ENCODE peak calls at places on chromosomes 5 and 9, in five cellular contexts. Q is adrenal gland, J is A549, X is HCT116, E is suprapubic skin. W is an unnamed sample. For H3K4me1, the result is how much of the 10 kb centered on the place peaks cover.

GRCh38 chr5:72651109-72651508 is 143.9 kb upstream of the ZNF366 start:
- DNase-seq in E (no peak), J (no peak), X (no peak), Q (no peak), W (no peak)

GRCh38 chr5:141753971-141754713 is 72.1 kb upstream of the ARAP3 start:
- DNase-seq in J (peak), Q (peak), X (peak), E (no peak), W (no peak)

GRCh38 chr9:79542735-79543504 is 28.8 kb upstream of the TLE4 start:
- DNase-seq in Q (no peak), J (no peak), E (no peak), X (no peak), W (no peak)

GRCh38 chr5:1826235-1826980 is 25.2 kb downstream of the NDUFS6 start:
- DNase-seq in Q (no peak), X (no peak), E (peak), J (no peak), W (no peak)

GRCh38 chr9:87558606-87559005 is 60.9 kb downstream of the DAPK1 start:
- DNase-seq in J (no peak), E (no peak), X (no peak), Q (no peak), W (no peak)

GRCh38 chr9:129885018-129885669 is 49.9 kb downstream of the USP20 start:
- DNase-seq in Q (peak), X (no peak), J (no peak), E (no peak), W (peak)

GRCh38 chr5:68251386-68251785 is 35.8 kb downstream of the PIK3R1 start:
- DNase-seq in Q (no peak), E (no peak), J (no peak), X (no peak), W (no peak)

GRCh38 chr9:98523231-98523901 is 185.4 kb downstream of the GABBR2 start:
- DNase-seq in Q (no peak), E (no peak), J (peak), X (no peak), W (no peak)

DNA sequence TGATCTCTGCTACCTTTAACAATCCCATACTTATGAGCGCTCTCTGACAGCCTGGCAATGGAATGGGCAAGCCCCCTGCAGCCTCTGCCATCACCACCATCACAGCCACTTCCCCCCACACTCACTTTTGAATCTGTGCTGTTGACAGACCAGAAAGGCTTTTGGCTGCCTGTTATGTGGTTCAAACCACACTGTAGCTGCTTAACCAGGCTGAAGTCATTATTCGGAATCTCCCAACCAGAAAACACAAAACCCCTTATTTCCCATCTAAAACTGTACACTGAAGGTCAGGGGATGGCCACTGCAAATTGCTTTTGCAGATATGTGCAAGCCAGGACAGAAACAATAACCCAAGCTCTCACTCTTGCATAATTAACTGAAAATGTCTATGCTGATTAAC is 35.8 kb downstream of the PTCH1 start:
- DNase-seq in X (no peak), E (no peak), J (no peak), Q (no peak), W (no peak)
- H3K4me1 ChIP-seq in X (under half), E (under half), J (under half), Q (under half), W (under half)

GRCh38 chr9:127723450-127723849 is 7.6 kb downstream of the TTC16 start:
- DNase-seq in Q (no peak), X (no peak), E (no peak), J (no peak), W (no peak)
- TF ChIP-seq CTCF in Q (no peak), X (no peak), E (no peak), J (no peak), W (no peak)

GRCh38 chr9:135103931-135104639 is 16.6 kb downstream of the OLFM1 start:
- DNase-seq in J (no peak), Q (no peak), X (no peak), E (no peak), W (no peak)

GRCh38 chr9:135101926-135102325 is 14.5 kb downstream of the OLFM1 start:
- DNase-seq in J (no peak), Q (no peak), X (no peak), E (no peak), W (no peak)

GRCh38 chr9:135102331-135102730 is 14.9 kb downstream of the OLFM1 start:
- DNase-seq in J (no peak), X (no peak), Q (no peak), E (no peak), W (no peak)

GRCh38 chr9:135101486-135101885 is 14.0 kb downstream of the OLFM1 start:
- DNase-seq in J (no peak), X (no peak), E (no peak), Q (no peak), W (no peak)

GRCh38 chr9:135103001-135103446 is 15.6 kb downstream of the OLFM1 start:
- DNase-seq in E (no peak), X (no peak), J (no peak), Q (no peak), W (no peak)
- H3K4me1 ChIP-seq in E (under half), X (under half), J (under half), Q (under half), W (under half)

DNA sequence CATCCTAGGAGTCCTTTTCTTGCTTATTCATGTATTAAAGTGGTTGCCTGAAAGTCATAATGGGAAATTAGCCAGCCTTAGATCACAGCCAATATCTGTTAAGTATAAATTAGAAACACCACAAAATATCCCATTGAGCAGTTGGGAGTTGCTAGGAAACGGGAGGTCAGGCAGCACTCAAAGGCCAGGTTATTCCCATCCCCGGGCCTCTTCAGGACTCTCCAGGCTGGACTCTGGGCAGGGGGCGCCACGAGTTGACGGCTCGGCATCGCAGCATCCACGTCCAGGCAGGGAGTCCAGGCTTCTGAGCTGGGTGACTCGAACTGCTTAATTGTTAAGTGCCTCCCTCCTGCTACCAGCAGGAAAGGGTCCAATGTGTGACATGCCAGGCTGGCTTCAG is 116.8 kb upstream of the RETREG1 start:
- DNase-seq in Q (no peak), J (no peak), E (no peak), X (no peak), W (no peak)
- TF ChIP-seq CTCF in Q (no peak), J (no peak), E (no peak), X (no peak), W (no peak)

DNA sequence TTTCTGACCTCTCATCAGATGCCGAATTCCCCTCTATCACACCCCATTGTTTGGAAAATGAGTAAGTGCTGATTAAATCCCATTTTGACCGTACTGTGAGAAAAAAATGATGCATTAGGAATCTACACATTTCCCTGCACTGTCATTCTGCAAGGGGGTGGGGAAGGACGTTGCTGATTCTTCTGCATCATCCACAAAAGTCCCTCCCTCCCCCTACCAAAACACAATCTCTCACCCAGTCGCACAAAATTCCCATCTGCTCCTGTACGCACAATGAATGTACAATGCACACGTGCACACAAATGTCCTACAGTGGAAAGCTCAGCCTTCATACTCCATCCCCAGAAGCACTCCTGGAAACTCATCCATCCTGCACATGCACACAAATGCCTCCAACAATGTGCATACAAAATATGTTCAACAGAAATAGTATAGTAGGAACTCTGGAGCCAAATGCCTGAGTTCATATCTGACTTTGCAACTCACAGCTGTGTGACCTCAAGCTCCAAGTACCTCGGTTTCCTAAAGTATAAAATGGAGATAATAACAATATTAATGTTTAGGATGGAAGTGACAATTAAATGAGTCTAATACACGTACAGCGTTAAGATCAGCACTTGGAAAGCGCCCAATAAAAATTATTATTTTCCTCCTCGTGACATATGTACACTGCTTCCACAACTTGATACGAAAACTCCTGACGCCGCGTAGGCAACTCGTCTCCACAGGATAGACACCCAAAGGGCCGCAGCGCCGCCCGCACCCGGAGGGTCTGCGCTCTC is 805 bp downstream of the TNIP1 start:
- DNase-seq in X (no peak), E (no peak), J (peak), Q (no peak), W (no peak)
- H3K4me1 ChIP-seq in X (under half), E (half or more), J (half or more), Q (under half), W (under half)